ENCODE peak calls at places on chromosomes 1 and 21, in nine cellular contexts. K, N, E, T, B, R, Z, H and F are unnamed samples.

GRCh38 chr1:229270547-229271447 is at the start of gene RAB4A:
- DNase-seq in K (peak), N (peak), E (peak), T (no peak), B (peak), R (peak), Z (peak), H (peak), F (peak)

GRCh38 chr1:234980657-234981396 is 147.8 kb downstream of the TOMM20 start:
- DNase-seq in K (peak), N (peak), E (peak), T (no peak), B (peak), R (peak), Z (no peak), H (peak), F (peak)

GRCh38 chr21:25573409-25574206 is 33.7 kb downstream of the MRPL39 start:
- DNase-seq in K (peak), N (peak), E (peak), T (no peak), B (peak), R (no peak), Z (no peak), H (peak), F (peak)

GRCh38 chr1:64135501-64136245 is 67.8 kb upstream of the UBE2U start:
- DNase-seq in K (no peak), N (no peak), E (no peak), T (no peak), B (no peak), R (no peak), Z (no peak), H (peak), F (no peak)

GRCh38 chr1:195898924-195899323 is 709.3 kb downstream of the KCNT2 start:
- DNase-seq in K (no peak), N (no peak), E (no peak), T (no peak), B (no peak), R (no peak), Z (no peak), H (no peak), F (no peak)

GRCh38 chr21:34886554-34887385 is 162.3 kb downstream of the RUNX1 start:
- DNase-seq in K (peak), N (peak), E (no peak), T (peak), B (no peak), R (peak), Z (no peak), H (no peak), F (no peak)

GRCh38 chr21:42524341-42525227 is 10.9 kb downstream of the SLC37A1 start:
- DNase-seq in K (peak), N (peak), E (no peak), T (peak), B (no peak), R (no peak), Z (no peak), H (peak), F (no peak)

GRCh38 chr1:234533975-234534876 is 55.2 kb upstream of the TARBP1 start:
- DNase-seq in K (no peak), N (peak), E (no peak), T (no peak), B (no peak), R (peak), Z (no peak), H (peak), F (no peak)

GRCh38 chr1:166819982-166820381 is 19.3 kb upstream of the POGK start:
- DNase-seq in K (no peak), N (no peak), E (no peak), T (no peak), B (no peak), R (no peak), Z (no peak), H (no peak), F (no peak)

GRCh38 chr1:1198423-1199140 is 7.8 kb downstream of the TNFRSF18 start:
- DNase-seq in K (peak), N (no peak), E (no peak), T (no peak), B (no peak), R (no peak), Z (no peak), H (no peak), F (no peak)

GRCh38 chr1:13699936-13700520 is at the start of gene PRDM2:
- DNase-seq in K (peak), N (peak), E (no peak), T (peak), B (peak), R (peak), Z (no peak), H (peak), F (peak)

GRCh38 chr1:56710646-56711045 is 65.5 kb downstream of the PRKAA2 start:
- DNase-seq in K (no peak), N (peak), E (peak), T (no peak), B (no peak), R (no peak), Z (no peak), H (peak), F (peak)

GRCh38 chr1:220926146-220926545 is 46.9 kb downstream of the HLX start:
- DNase-seq in K (no peak), N (peak), E (no peak), T (no peak), B (no peak), R (no peak), Z (no peak), H (peak), F (no peak)

GRCh38 chr1:48061162-48062136 is 64.3 kb upstream of the TRABD2B start:
- DNase-seq in K (peak), N (peak), E (peak), T (peak), B (no peak), R (no peak), Z (peak), H (peak), F (peak)

GRCh38 chr1:156748670-156749428 is 2.6 kb downstream of the HDGF start:
- DNase-seq in K (no peak), N (no peak), E (peak), T (no peak), B (no peak), R (peak), Z (peak), H (peak), F (no peak)

GRCh38 chr1:54253480-54253879 is 53.5 kb downstream of the MRPL37 start:
- DNase-seq in K (no peak), N (peak), E (peak), T (no peak), B (no peak), R (no peak), Z (no peak), H (peak), F (peak)

GRCh38 chr1:228151526-228151925 is 1.8 kb downstream of the GJC2 start:
- DNase-seq in K (no peak), N (no peak), E (no peak), T (no peak), B (no peak), R (peak), Z (no peak), H (no peak), F (no peak)

GRCh38 chr21:17466166-17466565 is 46.7 kb upstream of the CXADR start:
- DNase-seq in K (no peak), N (peak), E (peak), T (no peak), B (no peak), R (no peak), Z (no peak), H (peak), F (peak)

GRCh38 chr1:162079023-162079422 is 9.5 kb downstream of the NOS1AP start:
- DNase-seq in K (no peak), N (no peak), E (no peak), T (no peak), B (no peak), R (no peak), Z (no peak), H (no peak), F (no peak)

GRCh38 chr1:201647094-201647493 is 108.2 kb downstream of the NAV1 start:
- DNase-seq in K (no peak), N (no peak), E (no peak), T (no peak), B (no peak), R (no peak), Z (no peak), H (no peak), F (no peak)

GRCh38 chr1:1019122-1019999 is 559 bp upstream of the AGRN start:
- DNase-seq in K (peak), N (peak), E (peak), T (peak), B (peak), R (peak), Z (peak), H (peak), F (peak)

GRCh38 chr1:41371630-41372599 is 10.7 kb downstream of the FOXO6 start:
- DNase-seq in K (no peak), N (no peak), E (peak), T (no peak), B (no peak), R (no peak), Z (no peak), H (no peak), F (no peak)

GRCh38 chr1:165456114-165456513 is 11.2 kb upstream of the RXRG start:
- DNase-seq in K (no peak), N (no peak), E (no peak), T (no peak), B (no peak), R (no peak), Z (no peak), H (no peak), F (no peak)

GRCh38 chr1:83901547-83902155 is 97.3 kb downstream of the TTLL7 start:
- DNase-seq in K (no peak), N (peak), E (peak), T (no peak), B (no peak), R (no peak), Z (peak), H (peak), F (peak)

GRCh38 chr1:158068918-158069317 is 75.5 kb downstream of the KIRREL1 start:
- DNase-seq in K (no peak), N (no peak), E (no peak), T (no peak), B (no peak), R (no peak), Z (no peak), H (no peak), F (no peak)

GRCh38 chr21:46297311-46298082 is 11.4 kb downstream of the YBEY start:
- DNase-seq in K (no peak), N (peak), E (no peak), T (no peak), B (no peak), R (peak), Z (no peak), H (peak), F (no peak)

GRCh38 chr1:210384625-210385024 is 55.9 kb downstream of the HHAT start:
- DNase-seq in K (no peak), N (peak), E (no peak), T (no peak), B (no peak), R (no peak), Z (no peak), H (no peak), F (no peak)

GRCh38 chr21:32597205-32597604 is 11.9 kb upstream of the TCP10L start:
- DNase-seq in K (no peak), N (peak), E (peak), T (no peak), B (no peak), R (no peak), Z (no peak), H (peak), F (peak)

GRCh38 chr1:109631513-109632260 is 12.1 kb downstream of the AMPD2 start:
- DNase-seq in K (no peak), N (no peak), E (no peak), T (no peak), B (no peak), R (no peak), Z (no peak), H (no peak), F (no peak)

GRCh38 chr1:25896266-25896665 is 10.0 kb downstream of the STMN1 start:
- DNase-seq in K (no peak), N (peak), E (peak), T (no peak), B (no peak), R (no peak), Z (no peak), H (peak), F (no peak)

GRCh38 chr1:19988269-19989006 is 9.0 kb upstream of the PLA2G2A start:
- DNase-seq in K (no peak), N (no peak), E (no peak), T (no peak), B (no peak), R (no peak), Z (no peak), H (no peak), F (no peak)

GRCh38 chr1:248404024-248404423 is 1.2 kb downstream of the OR2T1 start:
- DNase-seq in K (no peak), N (no peak), E (no peak), T (no peak), B (no peak), R (no peak), Z (no peak), H (peak), F (peak)

GRCh38 chr1:29786791-29787732 is 550.7 kb downstream of the PTPRU start:
- DNase-seq in K (no peak), N (no peak), E (no peak), T (no peak), B (no peak), R (peak), Z (no peak), H (no peak), F (no peak)

GRCh38 chr1:113875714-113876113 is 4.2 kb upstream of the PTPN22 start:
- DNase-seq in K (no peak), N (no peak), E (no peak), T (no peak), B (no peak), R (no peak), Z (no peak), H (no peak), F (no peak)

GRCh38 chr1:240000634-240001033 is 91.0 kb upstream of the FMN2 start:
- DNase-seq in K (no peak), N (peak), E (no peak), T (no peak), B (no peak), R (no peak), Z (no peak), H (peak), F (no peak)

GRCh38 chr1:97920832-97921571 is at the start of gene DPYD:
- DNase-seq in K (peak), N (peak), E (peak), T (peak), B (peak), R (peak), Z (peak), H (peak), F (peak)

GRCh38 chr21:29082416-29082815 is 9.0 kb upstream of the CCT8 start:
- DNase-seq in K (no peak), N (no peak), E (no peak), T (no peak), B (no peak), R (no peak), Z (no peak), H (no peak), F (no peak)